ENCODE peak calls at places on chromosomes 16 and 17, in seven cellular contexts. S, Y, F, E, N, H and U are unnamed samples.

GRCh38 chr16:53991181-53992056 is 287.5 kb downstream of the FTO start:
- DNase-seq in E (peak), F (no peak), N (no peak), Y (no peak), H (peak), S (no peak), U (no peak)

GRCh38 chr16:85235988-85236831 is 123.9 kb upstream of the CIBAR2 start:
- DNase-seq in F (no peak), N (no peak), E (no peak), S (peak), H (no peak), Y (no peak), U (no peak)

GRCh38 chr17:72308744-72309395 is 188.1 kb downstream of the SOX9 start:
- DNase-seq in F (no peak), E (no peak), S (no peak), H (no peak), Y (no peak), N (no peak), U (no peak)

GRCh38 chr17:16013943-16014407 is 14.4 kb downstream of the TTC19 start:
- DNase-seq in S (no peak), Y (no peak), F (peak), E (peak), N (no peak), H (peak), U (no peak)

GRCh38 chr16:82900611-82901010 is 273.8 kb downstream of the CDH13 start:
- DNase-seq in H (no peak), E (no peak), Y (no peak), F (no peak), S (no peak), N (no peak), U (no peak)

GRCh38 chr16:12182202-12182601 is 205.7 kb downstream of the SNX29 start:
- DNase-seq in Y (no peak), F (no peak), H (no peak), N (no peak), E (no peak), S (no peak), U (no peak)

GRCh38 chr16:84339766-84340165 is 28.6 kb upstream of the ATP2C2 start:
- DNase-seq in S (no peak), N (no peak), F (no peak), E (no peak), H (no peak), Y (no peak), U (no peak)

GRCh38 chr16:69348222-69348621 is 3.4 kb downstream of the TMED6 start:
- DNase-seq in E (no peak), N (no peak), S (no peak), H (no peak), F (no peak), Y (no peak), U (no peak)

GRCh38 chr17:8163978-8164814 is 1.4 kb upstream of the VAMP2 start:
- DNase-seq in N (peak), E (peak), S (peak), H (no peak), Y (no peak), F (no peak), U (peak)

GRCh38 chr17:75869282-75870141 is 8.9 kb downstream of the TRIM47 start:
- DNase-seq in F (no peak), N (no peak), Y (no peak), S (peak), E (no peak), H (peak), U (no peak)

GRCh38 chr16:56355786-56356275 is 69.5 kb downstream of the AMFR start:
- DNase-seq in F (no peak), Y (no peak), S (peak), H (no peak), N (no peak), E (no peak), U (no peak)

GRCh38 chr17:8835106-8835505 is 32.4 kb downstream of the PIK3R6 start:
- DNase-seq in F (no peak), N (no peak), Y (no peak), E (no peak), S (no peak), H (no peak), U (no peak)

GRCh38 chr17:4947411-4948165 is 742 bp downstream of the PFN1 start:
- DNase-seq in F (peak), E (peak), H (no peak), Y (no peak), N (peak), S (peak), U (peak)

GRCh38 chr17:50764860-50765259 is 2.5 kb downstream of the ANKRD40CL start:
- DNase-seq in F (no peak), N (no peak), Y (no peak), H (no peak), E (no peak), S (no peak), U (no peak)

GRCh38 chr17:68246271-68247028 is 1.4 kb upstream of the AMZ2 start:
- DNase-seq in F (no peak), E (no peak), N (no peak), H (no peak), S (no peak), Y (no peak), U (no peak)

GRCh38 chr16:89024546-89024945 is 47.5 kb upstream of the CBFA2T3 start:
- DNase-seq in H (no peak), Y (no peak), F (no peak), N (no peak), S (peak), E (no peak), U (no peak)

GRCh38 chr16:85019659-85020245 is 7.8 kb upstream of the KIAA0513 start:
- DNase-seq in E (no peak), S (peak), N (no peak), H (no peak), F (no peak), Y (no peak), U (no peak)

GRCh38 chr16:72099377-72099818 is 5.8 kb downstream of the DHX38 start:
- DNase-seq in Y (no peak), H (peak), E (peak), N (peak), S (no peak), F (peak), U (peak)

GRCh38 chr16:49189286-49189685 is 92.4 kb downstream of the CBLN1 start:
- DNase-seq in E (no peak), N (no peak), S (no peak), F (no peak), H (no peak), Y (no peak), U (no peak)

GRCh38 chr16:85534536-85535351 is 78.4 kb upstream of the GSE1 start:
- DNase-seq in F (no peak), N (no peak), S (no peak), Y (no peak), H (no peak), E (no peak), U (no peak)

GRCh38 chr16:4378202-4378666 is 6.6 kb downstream of the VASN start:
- DNase-seq in H (no peak), E (no peak), N (no peak), S (peak), F (no peak), Y (no peak), U (no peak)

GRCh38 chr16:78447164-78447563 is 347.7 kb downstream of the WWOX start:
- DNase-seq in E (no peak), N (no peak), S (no peak), F (no peak), Y (no peak), H (no peak), U (no peak)

GRCh38 chr17:57739402-57740224 is 5.5 kb downstream of the CCDC182 start:
- DNase-seq in H (no peak), Y (no peak), S (no peak), N (no peak), F (no peak), E (peak), U (no peak)